ENCODE peak calls at places on chromosomes 1 and 21, in ten cellular contexts. P is suprapubic skin, R is endodermal cell, G is cardiac muscle cell, B is breast epithelium, Q is psoas muscle, L is sigmoid colon, X is fibroblast of lung, H is lower lobe of right lung, K is IMR-90. D is an unnamed sample.
A peak's percentile ranks its signal among the peaks of the same experiment; 100 is the strongest.

GRCh38 chr21:25970254-25970930 is 200.2 kb downstream of the APP start:
- DNase-seq in P (no peak), R (no peak), G (no peak), B (peak; percentile 59), Q (no peak), L (no peak), X (no peak), H (no peak), K (no peak), D (no peak)

GRCh38 chr1:56435434-56436337 is 143.7 kb downstream of the PLPP3 start:
- DNase-seq in P (no peak), R (peak; percentile 83), G (peak; percentile 28), B (no peak), Q (no peak), L (no peak), X (no peak), H (no peak), K (no peak), D (no peak)

GRCh38 chr1:58290685-58291372 is 255.7 kb downstream of the OMA1 start:
- DNase-seq in P (no peak), R (peak; percentile 88), G (peak; percentile 84), B (no peak), Q (no peak), L (no peak), X (peak; percentile 21), H (no peak), K (peak; percentile 16), D (no peak)

GRCh38 chr1:204314893-204315735 is 44.6 kb downstream of the PLEKHA6 start:
- DNase-seq in P (no peak), R (no peak), G (no peak), B (no peak), Q (no peak), L (no peak), X (no peak), H (no peak), K (no peak), D (no peak)

GRCh38 chr1:60000625-60001024 is 72.9 kb downstream of the C1orf87 start:
- DNase-seq in P (no peak), R (no peak), G (no peak), B (no peak), Q (no peak), L (no peak), X (no peak), H (no peak), K (no peak), D (no peak)

GRCh38 chr1:216250861-216251260 is 172.4 kb downstream of the USH2A start:
- DNase-seq in P (no peak), R (no peak), G (no peak), B (no peak), Q (no peak), L (no peak), X (no peak), H (no peak), K (no peak), D (no peak)

GRCh38 chr1:198680174-198680871 is 41.5 kb downstream of the PTPRC start:
- DNase-seq in P (no peak), R (no peak), G (no peak), B (no peak), Q (no peak), L (no peak), X (no peak), H (no peak), K (no peak), D (no peak)

GRCh38 chr1:160717284-160717683 is 5.7 kb upstream of the CD48 start:
- DNase-seq in P (no peak), R (no peak), G (no peak), B (no peak), Q (no peak), L (no peak), X (no peak), H (no peak), K (no peak), D (no peak)

GRCh38 chr1:33957854-33958253 is 94.0 kb downstream of the HMGB4 start:
- DNase-seq in P (no peak), R (no peak), G (no peak), B (no peak), Q (no peak), L (no peak), X (no peak), H (no peak), K (no peak), D (no peak)

GRCh38 chr1:21721271-21721985 is 52.3 kb upstream of the RAP1GAP start:
- DNase-seq in P (no peak), R (no peak), G (no peak), B (no peak), Q (no peak), L (no peak), X (no peak), H (no peak), K (no peak), D (no peak)

GRCh38 chr1:21716169-21716568 is 47.0 kb upstream of the RAP1GAP start:
- DNase-seq in P (no peak), R (no peak), G (no peak), B (no peak), Q (no peak), L (no peak), X (no peak), H (no peak), K (no peak), D (no peak)
- H3K4me1 ChIP-seq in P (no peaks in the 10 kb centered on the region), R (no peaks in the 10 kb centered on the region), G (no peaks in the 10 kb centered on the region), B (no peaks in the 10 kb centered on the region), Q (no peaks in the 10 kb centered on the region), L (no peaks in the 10 kb centered on the region), X (no peaks in the 10 kb centered on the region), H (peaks cover 4% of the 10 kb centered on the region), K (no peaks in the 10 kb centered on the region), D (no peaks in the 10 kb centered on the region)

GRCh38 chr1:21904725-21905520 is 32.2 kb downstream of the HSPG2 start:
- DNase-seq in P (peak; percentile 86), R (no peak), G (no peak), B (peak; percentile 63), Q (peak; percentile 81), L (peak; percentile 91), X (peak; percentile 50), H (no peak), K (peak; percentile 90), D (peak; percentile 87)

GRCh38 chr1:21907079-21907418 is 30.1 kb downstream of the HSPG2 start:
- DNase-seq in P (no peak), R (no peak), G (no peak), B (no peak), Q (no peak), L (no peak), X (no peak), H (no peak), K (no peak), D (no peak)

GRCh38 chr1:21904475-21904724 is 32.7 kb downstream of the HSPG2 start:
- DNase-seq in P (no peak), R (no peak), G (no peak), B (no peak), Q (no peak), L (no peak), X (no peak), H (no peak), K (no peak), D (no peak)

GRCh38 chr1:21907737-21908136 is 29.4 kb downstream of the HSPG2 start:
- DNase-seq in P (no peak), R (no peak), G (no peak), B (no peak), Q (no peak), L (no peak), X (no peak), H (no peak), K (no peak), D (no peak)

DNA sequence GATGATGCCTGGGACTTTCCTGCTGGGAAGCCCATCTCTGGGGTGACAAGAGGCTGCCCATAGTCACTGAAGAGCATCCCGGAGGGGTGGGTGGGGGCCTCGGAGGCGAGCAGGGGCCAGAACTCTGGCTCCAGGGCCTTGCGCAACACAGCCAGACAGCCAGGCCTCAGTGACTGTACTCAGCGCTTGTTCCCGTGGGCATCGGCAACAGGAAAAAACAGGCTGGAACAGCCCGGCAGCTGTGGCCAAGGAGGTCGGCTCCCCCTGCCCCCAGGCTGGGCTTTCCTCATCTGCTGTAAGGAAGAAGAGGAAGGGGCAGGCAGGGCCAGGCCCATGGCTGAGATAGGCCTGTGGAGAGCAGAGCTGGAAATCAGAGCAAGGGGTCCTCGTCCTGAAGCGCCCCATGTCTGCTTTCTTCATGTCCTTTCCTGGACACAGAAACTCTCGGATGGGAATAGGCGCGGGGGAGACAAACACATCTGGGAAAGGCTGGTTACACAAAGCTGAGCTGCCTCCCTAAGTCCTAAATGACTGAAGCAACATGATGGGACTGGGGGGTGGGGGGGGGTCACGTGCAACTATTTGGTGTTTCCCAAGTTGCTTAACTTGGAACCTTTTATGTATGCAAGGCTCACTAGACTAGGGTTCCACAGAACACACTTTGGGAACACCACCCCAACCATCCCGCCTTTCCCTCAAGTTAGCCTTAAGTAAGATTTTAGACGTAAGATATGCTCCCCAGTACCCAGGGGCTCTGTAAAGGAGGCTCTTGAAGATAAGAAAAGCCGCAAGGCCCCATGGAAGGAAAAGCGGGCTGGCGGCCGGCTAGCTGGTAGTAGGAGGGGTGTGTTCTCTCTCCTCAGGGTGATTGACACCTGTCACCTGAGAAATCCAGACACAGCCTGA is 30.7 kb downstream of the HSPG2 start:
- DNase-seq in P (peak; percentile 94), R (no peak), G (no peak), B (no peak), Q (peak; percentile 94), L (peak; percentile 94), X (peak; percentile 51), H (no peak), K (peak; percentile 34), D (peak; percentile 66)
- H3K4me1 ChIP-seq in P (peaks cover 100% of the 10 kb centered on the region), R (peaks cover 9% of the 10 kb centered on the region), G (peaks cover 60% of the 10 kb centered on the region), B (peaks cover 13% of the 10 kb centered on the region), Q (peaks cover 76% of the 10 kb centered on the region), L (peaks cover 100% of the 10 kb centered on the region), X (peaks cover 29% of the 10 kb centered on the region), H (peaks cover 94% of the 10 kb centered on the region), K (peaks cover 25% of the 10 kb centered on the region), D (peaks cover 46% of the 10 kb centered on the region)

DNA sequence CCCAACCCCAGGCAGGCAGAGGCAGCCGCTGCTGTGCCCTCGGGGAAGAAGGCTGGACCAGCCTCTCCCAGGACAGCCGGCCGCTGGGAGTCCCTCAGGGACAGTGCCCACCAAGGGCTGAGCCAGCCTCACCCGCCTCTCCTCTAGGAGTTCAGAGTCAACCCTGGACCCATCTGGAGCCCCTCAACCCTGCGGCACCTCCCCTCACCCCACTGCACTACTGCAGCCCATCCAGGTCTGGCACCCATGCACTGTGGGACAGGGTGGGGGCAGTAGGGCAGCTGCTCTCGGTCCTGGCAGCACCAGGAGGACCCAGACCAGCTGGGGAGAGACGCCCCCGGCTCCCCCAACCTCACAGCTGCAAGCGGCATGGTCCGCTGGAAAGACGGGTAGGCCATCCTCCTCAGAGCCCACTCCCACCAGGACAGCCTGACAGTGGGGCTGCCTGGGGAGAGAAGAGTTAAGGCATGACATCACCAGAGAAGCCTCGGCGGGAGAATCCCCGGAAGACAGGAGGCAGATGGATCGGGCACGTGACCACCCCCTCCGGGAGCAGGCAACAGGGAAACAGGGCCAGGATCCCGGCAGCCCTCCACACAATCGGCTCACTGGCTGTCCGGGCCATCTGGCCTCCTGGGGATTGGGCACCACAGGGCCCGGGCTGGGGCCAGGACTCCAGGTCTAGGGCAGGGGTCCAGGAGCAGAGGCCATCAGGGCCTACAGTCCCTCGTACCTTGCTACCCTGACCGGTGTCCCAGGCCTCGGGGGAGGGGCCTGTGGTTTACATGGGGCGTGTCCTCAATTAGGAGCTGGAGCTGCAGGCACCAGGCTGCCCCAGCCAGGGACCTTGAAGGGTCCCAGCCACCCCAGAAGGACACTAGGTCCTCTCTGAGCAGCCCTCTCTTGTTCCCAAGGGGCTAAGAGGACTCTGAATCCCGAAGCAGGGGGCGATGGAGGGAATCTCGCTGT is 3.1 kb downstream of the ACAP3 start:
- DNase-seq in P (peak; percentile 89), R (peak; percentile 91), G (peak; percentile 66), B (peak; percentile 81), Q (peak; percentile 88), L (peak; percentile 96), X (peak; percentile 79), H (peak; percentile 69), K (peak; percentile 84), D (peak; percentile 76)
- H3K4me1 ChIP-seq in P (peaks cover 69% of the 10 kb centered on the region), R (peaks cover 20% of the 10 kb centered on the region), G (peaks cover 18% of the 10 kb centered on the region), B (peaks cover 25% of the 10 kb centered on the region), Q (peaks cover 42% of the 10 kb centered on the region), L (peaks cover 56% of the 10 kb centered on the region), X (peaks cover 21% of the 10 kb centered on the region), H (peaks cover 42% of the 10 kb centered on the region), K (peaks cover 30% of the 10 kb centered on the region), D (peaks cover 39% of the 10 kb centered on the region)

GRCh38 chr1:64505944-64506658 is 36.2 kb downstream of the CACHD1 start:
- DNase-seq in P (no peak), R (no peak), G (no peak), B (peak; percentile 52), Q (peak; percentile 48), L (no peak), X (no peak), H (peak; percentile 60), K (no peak), D (peak; percentile 64)
- H3K4me1 ChIP-seq in P (peaks cover 26% of the 10 kb centered on the region), R (peaks cover 14% of the 10 kb centered on the region), G (peaks cover 33% of the 10 kb centered on the region), B (no peaks in the 10 kb centered on the region), Q (peaks cover 12% of the 10 kb centered on the region), L (peaks cover 16% of the 10 kb centered on the region), X (no peaks in the 10 kb centered on the region), H (peaks cover 27% of the 10 kb centered on the region), K (peaks cover 2% of the 10 kb centered on the region), D (peaks cover 21% of the 10 kb centered on the region)